ENCODE peak calls at places on chromosomes 13 and 19, in eight cellular contexts. One of them, this sample, is unnamed.

GRCh38 chr13:85825454-85825853 is 26.2 kb upstream of the SLITRK6 start:
- DNase-seq in tibial artery: no peak
- DNase-seq in stomach: no peak
- DNase-seq in kidney: no peak
- DNase-seq in OCI-LY7: no peak
- DNase-seq in brain microvascular endothelial cell: peak
- DNase-seq in lung: no peak
- DNase-seq in thoracic aorta: no peak
- DNase-seq in this sample: no peak

GRCh38 chr13:25286308-25286968 is 850 bp downstream of the MTMR6 start:
- DNase-seq in tibial artery: no peak
- DNase-seq in stomach: no peak
- DNase-seq in kidney: no peak
- DNase-seq in OCI-LY7: peak
- DNase-seq in brain microvascular endothelial cell: peak
- DNase-seq in lung: no peak
- DNase-seq in thoracic aorta: no peak
- DNase-seq in this sample: no peak

GRCh38 chr13:50646070-50646469 is 197.4 kb downstream of the DLEU7 start:
- DNase-seq in tibial artery: no peak
- DNase-seq in stomach: no peak
- DNase-seq in kidney: no peak
- DNase-seq in OCI-LY7: no peak
- DNase-seq in brain microvascular endothelial cell: peak
- DNase-seq in lung: no peak
- DNase-seq in thoracic aorta: no peak
- DNase-seq in this sample: no peak

GRCh38 chr19:39296055-39296645 is at the start of gene IFNL1:
- DNase-seq in tibial artery: no peak
- DNase-seq in stomach: peak
- DNase-seq in kidney: no peak
- DNase-seq in OCI-LY7: no peak
- DNase-seq in brain microvascular endothelial cell: no peak
- DNase-seq in lung: no peak
- DNase-seq in thoracic aorta: no peak
- DNase-seq in this sample: no peak

GRCh38 chr13:37277435-37278144 is 172.1 kb upstream of the CSNK1A1L start:
- DNase-seq in tibial artery: no peak
- DNase-seq in stomach: no peak
- DNase-seq in kidney: no peak
- DNase-seq in OCI-LY7: no peak
- DNase-seq in brain microvascular endothelial cell: no peak
- DNase-seq in lung: no peak
- DNase-seq in thoracic aorta: no peak
- DNase-seq in this sample: no peak

GRCh38 chr13:94168784-94169512 is 310.5 kb downstream of the DCT start:
- DNase-seq in tibial artery: peak
- DNase-seq in stomach: no peak
- DNase-seq in kidney: no peak
- DNase-seq in OCI-LY7: no peak
- DNase-seq in brain microvascular endothelial cell: peak
- DNase-seq in lung: no peak
- DNase-seq in thoracic aorta: no peak
- DNase-seq in this sample: no peak

GRCh38 chr19:47675271-47675670 is 38.0 kb upstream of the EHD2 start:
- DNase-seq in tibial artery: no peak
- DNase-seq in stomach: no peak
- DNase-seq in kidney: no peak
- DNase-seq in OCI-LY7: no peak
- DNase-seq in brain microvascular endothelial cell: no peak
- DNase-seq in lung: no peak
- DNase-seq in thoracic aorta: no peak
- DNase-seq in this sample: no peak

GRCh38 chr13:21744149-21744548 is 73.3 kb downstream of the FGF9 start:
- DNase-seq in tibial artery: no peak
- DNase-seq in stomach: no peak
- DNase-seq in kidney: no peak
- DNase-seq in OCI-LY7: no peak
- DNase-seq in brain microvascular endothelial cell: no peak
- DNase-seq in lung: no peak
- DNase-seq in thoracic aorta: no peak
- DNase-seq in this sample: no peak

GRCh38 chr19:8261347-8261746 is 46.8 kb downstream of the CD320 start:
- DNase-seq in tibial artery: no peak
- DNase-seq in stomach: no peak
- DNase-seq in kidney: no peak
- DNase-seq in OCI-LY7: no peak
- DNase-seq in brain microvascular endothelial cell: no peak
- DNase-seq in lung: no peak
- DNase-seq in thoracic aorta: no peak
- DNase-seq in this sample: no peak

GRCh38 chr13:47241446-47241845 is 344.6 kb upstream of the HTR2A start:
- DNase-seq in tibial artery: no peak
- DNase-seq in stomach: no peak
- DNase-seq in kidney: no peak
- DNase-seq in OCI-LY7: no peak
- DNase-seq in brain microvascular endothelial cell: no peak
- DNase-seq in lung: no peak
- DNase-seq in thoracic aorta: no peak
- DNase-seq in this sample: no peak

GRCh38 chr19:16260160-16260793 is 62.6 kb downstream of the AP1M1 start:
- DNase-seq in tibial artery: no peak
- DNase-seq in stomach: no peak
- DNase-seq in kidney: peak
- DNase-seq in OCI-LY7: peak
- DNase-seq in brain microvascular endothelial cell: no peak
- DNase-seq in lung: no peak
- DNase-seq in thoracic aorta: no peak
- DNase-seq in this sample: no peak

GRCh38 chr13:75550159-75550567 is 572 bp downstream of the UCHL3 start:
- DNase-seq in tibial artery: no peak
- DNase-seq in stomach: no peak
- DNase-seq in kidney: no peak
- DNase-seq in OCI-LY7: peak
- DNase-seq in brain microvascular endothelial cell: peak
- DNase-seq in lung: peak
- DNase-seq in thoracic aorta: peak
- DNase-seq in this sample: peak

GRCh38 chr13:60398949-60399589 is 2.0 kb downstream of the TDRD3 start:
- DNase-seq in tibial artery: no peak
- DNase-seq in stomach: peak
- DNase-seq in kidney: no peak
- DNase-seq in OCI-LY7: no peak
- DNase-seq in brain microvascular endothelial cell: no peak
- DNase-seq in lung: no peak
- DNase-seq in thoracic aorta: no peak
- DNase-seq in this sample: no peak

GRCh38 chr19:16222806-16223205 is 25.1 kb downstream of the AP1M1 start:
- DNase-seq in tibial artery: no peak
- DNase-seq in stomach: no peak
- DNase-seq in kidney: no peak
- DNase-seq in OCI-LY7: no peak
- DNase-seq in brain microvascular endothelial cell: no peak
- DNase-seq in lung: no peak
- DNase-seq in thoracic aorta: no peak
- DNase-seq in this sample: no peak

DNA sequence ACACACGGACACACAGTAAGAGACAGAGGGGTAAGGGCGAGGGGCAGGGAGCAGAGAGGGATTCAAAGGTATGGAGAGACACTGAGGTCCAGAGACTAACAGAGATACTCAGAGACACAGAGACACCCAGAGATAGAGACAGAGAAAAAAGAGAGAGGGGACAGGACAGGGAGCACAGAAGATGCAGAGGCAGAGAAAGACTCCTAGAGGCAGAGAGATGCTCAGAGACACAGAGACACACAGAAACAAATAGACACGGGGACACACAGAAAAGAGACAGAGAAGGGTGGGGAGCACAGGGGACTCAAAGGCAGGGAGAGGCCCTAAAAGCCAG is 39.8 kb downstream of the DEDD2 start:
- DNase-seq in tibial artery: no peak
- DNase-seq in stomach: no peak
- DNase-seq in kidney: no peak
- DNase-seq in OCI-LY7: no peak
- DNase-seq in brain microvascular endothelial cell: no peak
- DNase-seq in lung: no peak
- DNase-seq in thoracic aorta: no peak
- DNase-seq in this sample: no peak
- H3K4me3 ChIP-seq in tibial artery: no peak
- H3K4me3 ChIP-seq in stomach: no peak
- H3K4me3 ChIP-seq in kidney: no peak
- H3K4me3 ChIP-seq in OCI-LY7: peak
- H3K4me3 ChIP-seq in brain microvascular endothelial cell: no peak
- H3K4me3 ChIP-seq in lung: no peak
- H3K4me3 ChIP-seq in thoracic aorta: no peak
- H3K4me3 ChIP-seq in this sample: no peak

DNA sequence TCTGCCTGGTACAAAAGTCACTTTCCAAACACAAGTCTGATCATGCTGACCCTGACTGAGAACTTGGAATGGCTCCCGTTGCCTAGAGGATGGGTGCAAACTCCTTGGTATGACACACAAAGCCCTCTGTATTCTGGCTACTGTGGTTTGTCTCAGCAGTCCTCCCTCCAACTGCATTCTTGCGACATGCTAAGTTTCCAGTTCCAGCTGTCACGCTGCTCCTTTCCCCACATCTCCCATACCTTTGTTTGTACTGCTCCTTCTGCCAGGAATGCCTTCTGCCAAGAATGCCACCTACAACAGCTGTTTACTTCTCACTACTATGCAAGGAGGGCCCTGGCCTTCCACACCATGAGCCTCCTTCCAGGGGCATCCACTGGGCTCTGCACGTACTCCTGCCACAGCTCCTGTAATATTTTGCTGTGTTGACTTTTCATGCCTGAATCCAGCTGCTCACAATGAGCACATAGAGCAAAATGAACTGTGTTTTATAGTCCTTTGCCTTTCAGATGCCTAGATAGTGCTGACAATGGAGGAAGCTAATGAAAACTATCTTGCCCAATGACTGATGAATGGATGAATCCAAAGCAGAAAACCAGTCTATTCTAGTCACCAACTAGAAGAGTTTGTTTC is 543.7 kb downstream of the EFNB2 start:
- DNase-seq in tibial artery: no peak
- DNase-seq in stomach: peak
- DNase-seq in kidney: no peak
- DNase-seq in OCI-LY7: no peak
- DNase-seq in brain microvascular endothelial cell: peak
- DNase-seq in lung: peak
- DNase-seq in thoracic aorta: no peak
- DNase-seq in this sample: peak
- TF ChIP-seq CTCF in tibial artery: no peak
- TF ChIP-seq CTCF in stomach: no peak
- TF ChIP-seq CTCF in kidney: no peak
- TF ChIP-seq CTCF in OCI-LY7: no peak
- TF ChIP-seq CTCF in brain microvascular endothelial cell: peak
- TF ChIP-seq CTCF in lung: no peak
- TF ChIP-seq CTCF in thoracic aorta: no peak
- TF ChIP-seq CTCF in this sample: no peak

GRCh38 chr13:72652681-72653080 is 74.7 kb downstream of the MZT1 start:
- DNase-seq in tibial artery: no peak
- DNase-seq in stomach: no peak
- DNase-seq in kidney: no peak
- DNase-seq in OCI-LY7: no peak
- DNase-seq in brain microvascular endothelial cell: peak
- DNase-seq in lung: no peak
- DNase-seq in thoracic aorta: no peak
- DNase-seq in this sample: peak
- H3K4me3 ChIP-seq in tibial artery: no peak
- H3K4me3 ChIP-seq in stomach: no peak
- H3K4me3 ChIP-seq in kidney: no peak
- H3K4me3 ChIP-seq in OCI-LY7: no peak
- H3K4me3 ChIP-seq in brain microvascular endothelial cell: no peak
- H3K4me3 ChIP-seq in lung: no peak
- H3K4me3 ChIP-seq in thoracic aorta: no peak
- H3K4me3 ChIP-seq in this sample: no peak

DNA sequence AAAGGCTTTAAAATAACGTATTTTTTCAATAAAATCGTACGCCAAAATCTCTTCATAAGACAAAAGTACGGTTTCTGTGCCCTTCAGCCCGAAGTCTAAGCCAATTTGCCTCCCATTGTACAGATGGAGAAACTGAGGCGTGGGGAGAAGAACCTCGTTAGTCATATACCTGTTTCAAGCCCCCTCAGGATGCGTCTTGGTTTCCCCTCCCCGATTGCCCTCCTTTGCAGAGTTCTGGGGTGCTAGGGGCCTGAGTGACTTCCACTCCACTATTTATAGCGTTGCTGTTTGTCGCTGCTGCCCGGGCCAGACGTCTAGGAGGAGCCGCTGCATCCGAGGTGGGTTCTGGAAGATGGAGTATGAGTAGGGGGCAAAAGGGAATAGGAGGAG is 2.3 kb upstream of the LTBP4 start:
- DNase-seq in tibial artery: no peak
- DNase-seq in stomach: no peak
- DNase-seq in kidney: peak
- DNase-seq in OCI-LY7: no peak
- DNase-seq in brain microvascular endothelial cell: no peak
- DNase-seq in lung: no peak
- DNase-seq in thoracic aorta: no peak
- DNase-seq in this sample: no peak
- TF ChIP-seq CTCF in tibial artery: no peak
- TF ChIP-seq CTCF in stomach: no peak
- TF ChIP-seq CTCF in kidney: no peak
- TF ChIP-seq CTCF in OCI-LY7: peak
- TF ChIP-seq CTCF in brain microvascular endothelial cell: no peak
- TF ChIP-seq CTCF in lung: no peak
- TF ChIP-seq CTCF in thoracic aorta: no peak
- TF ChIP-seq CTCF in this sample: no peak

GRCh38 chr19:5990289-5990797 is 12.4 kb upstream of the RANBP3 start:
- DNase-seq in tibial artery: no peak
- DNase-seq in stomach: no peak
- DNase-seq in kidney: no peak
- DNase-seq in OCI-LY7: no peak
- DNase-seq in brain microvascular endothelial cell: no peak
- DNase-seq in lung: no peak
- DNase-seq in thoracic aorta: no peak
- DNase-seq in this sample: no peak

GRCh38 chr19:5988520-5989387 is 10.8 kb upstream of the RANBP3 start:
- DNase-seq in tibial artery: no peak
- DNase-seq in stomach: no peak
- DNase-seq in kidney: no peak
- DNase-seq in OCI-LY7: peak
- DNase-seq in brain microvascular endothelial cell: no peak
- DNase-seq in lung: no peak
- DNase-seq in thoracic aorta: no peak
- DNase-seq in this sample: no peak

GRCh38 chr19:5985098-5985783 is 7.3 kb upstream of the RANBP3 start:
- DNase-seq in tibial artery: no peak
- DNase-seq in stomach: no peak
- DNase-seq in kidney: no peak
- DNase-seq in OCI-LY7: no peak
- DNase-seq in brain microvascular endothelial cell: peak
- DNase-seq in lung: no peak
- DNase-seq in thoracic aorta: no peak
- DNase-seq in this sample: no peak

GRCh38 chr19:5989388-5990074 is 11.6 kb upstream of the RANBP3 start:
- DNase-seq in tibial artery: no peak
- DNase-seq in stomach: no peak
- DNase-seq in kidney: no peak
- DNase-seq in OCI-LY7: no peak
- DNase-seq in brain microvascular endothelial cell: no peak
- DNase-seq in lung: no peak
- DNase-seq in thoracic aorta: no peak
- DNase-seq in this sample: no peak

GRCh38 chr19:5987077-5987818 is 9.3 kb upstream of the RANBP3 start:
- DNase-seq in tibial artery: peak
- DNase-seq in stomach: peak
- DNase-seq in kidney: no peak
- DNase-seq in OCI-LY7: peak
- DNase-seq in brain microvascular endothelial cell: peak
- DNase-seq in lung: peak
- DNase-seq in thoracic aorta: no peak
- DNase-seq in this sample: peak
- H3K4me3 ChIP-seq in tibial artery: peak
- H3K4me3 ChIP-seq in stomach: peak
- H3K4me3 ChIP-seq in kidney: peak
- H3K4me3 ChIP-seq in OCI-LY7: no peak
- H3K4me3 ChIP-seq in brain microvascular endothelial cell: peak
- H3K4me3 ChIP-seq in lung: no peak
- H3K4me3 ChIP-seq in thoracic aorta: peak
- H3K4me3 ChIP-seq in this sample: peak